ENCODE peak calls at places on chromosomes 7 and 10, in six cellular contexts. One of them, this sample, is unnamed.

GRCh38 chr7:117172283-117172682 is 150.6 kb downstream of the WNT2 start:
- DNase-seq in cardiac muscle cell: no peak
- DNase-seq in lower leg skin: no peak
- DNase-seq in AG10803: no peak
- DNase-seq in IMR-90: peak
- DNase-seq in stomach: no peak
- DNase-seq in this sample: no peak

GRCh38 chr10:79137826-79138225 is 69.1 kb downstream of the ZMIZ1 start:
- DNase-seq in cardiac muscle cell: peak
- DNase-seq in lower leg skin: no peak
- DNase-seq in AG10803: peak
- DNase-seq in IMR-90: peak
- DNase-seq in stomach: no peak
- DNase-seq in this sample: no peak

GRCh38 chr7:121313220-121313792 is 15.5 kb upstream of the WNT16 start:
- DNase-seq in cardiac muscle cell: no peak
- DNase-seq in lower leg skin: peak
- DNase-seq in AG10803: no peak
- DNase-seq in IMR-90: no peak
- DNase-seq in stomach: no peak
- DNase-seq in this sample: no peak

GRCh38 chr7:3552499-3552898 is 251.4 kb downstream of the SDK1 start:
- DNase-seq in cardiac muscle cell: no peak
- DNase-seq in lower leg skin: no peak
- DNase-seq in AG10803: no peak
- DNase-seq in IMR-90: peak
- DNase-seq in stomach: no peak
- DNase-seq in this sample: no peak

GRCh38 chr10:109126016-109126415 is 797.3 kb downstream of the XPNPEP1 start:
- DNase-seq in cardiac muscle cell: no peak
- DNase-seq in lower leg skin: no peak
- DNase-seq in AG10803: no peak
- DNase-seq in IMR-90: no peak
- DNase-seq in stomach: no peak
- DNase-seq in this sample: no peak

GRCh38 chr7:40099837-40100236 is 34.6 kb downstream of the MPLKIP start:
- DNase-seq in cardiac muscle cell: no peak
- DNase-seq in lower leg skin: no peak
- DNase-seq in AG10803: peak
- DNase-seq in IMR-90: no peak
- DNase-seq in stomach: no peak
- DNase-seq in this sample: no peak

GRCh38 chr10:78937388-78937787 is 131.4 kb upstream of the ZMIZ1 start:
- DNase-seq in cardiac muscle cell: peak
- DNase-seq in lower leg skin: no peak
- DNase-seq in AG10803: no peak
- DNase-seq in IMR-90: no peak
- DNase-seq in stomach: no peak
- DNase-seq in this sample: no peak

GRCh38 chr7:157539521-157539920 is 202.7 kb downstream of the DNAJB6 start:
- DNase-seq in cardiac muscle cell: no peak
- DNase-seq in lower leg skin: no peak
- DNase-seq in AG10803: no peak
- DNase-seq in IMR-90: no peak
- DNase-seq in stomach: no peak
- DNase-seq in this sample: no peak

GRCh38 chr10:17200885-17201164 is 647 bp downstream of the TRDMT1 start:
- DNase-seq in cardiac muscle cell: peak
- DNase-seq in lower leg skin: peak
- DNase-seq in AG10803: peak
- DNase-seq in IMR-90: peak
- DNase-seq in stomach: peak
- DNase-seq in this sample: no peak

GRCh38 chr10:133400624-133401424 is 6.9 kb downstream of the MTG1 start:
- DNase-seq in cardiac muscle cell: no peak
- DNase-seq in lower leg skin: peak
- DNase-seq in AG10803: no peak
- DNase-seq in IMR-90: no peak
- DNase-seq in stomach: peak
- DNase-seq in this sample: no peak

GRCh38 chr7:135661311-135662122 is 797 bp upstream of the STMP1 start:
- DNase-seq in cardiac muscle cell: no peak
- DNase-seq in lower leg skin: no peak
- DNase-seq in AG10803: no peak
- DNase-seq in IMR-90: no peak
- DNase-seq in stomach: peak
- DNase-seq in this sample: no peak

GRCh38 chr10:48655426-48656240 is 29.0 kb upstream of the WDFY4 start:
- DNase-seq in cardiac muscle cell: peak
- DNase-seq in lower leg skin: no peak
- DNase-seq in AG10803: peak
- DNase-seq in IMR-90: peak
- DNase-seq in stomach: peak
- DNase-seq in this sample: no peak

GRCh38 chr10:132329565-132330485 is 2.2 kb upstream of the LRRC27 start:
- DNase-seq in cardiac muscle cell: peak
- DNase-seq in lower leg skin: no peak
- DNase-seq in AG10803: peak
- DNase-seq in IMR-90: peak
- DNase-seq in stomach: no peak
- DNase-seq in this sample: no peak

GRCh38 chr10:132331259-132331955 is 586 bp upstream of the LRRC27 start:
- DNase-seq in cardiac muscle cell: no peak
- DNase-seq in lower leg skin: no peak
- DNase-seq in AG10803: no peak
- DNase-seq in IMR-90: no peak
- DNase-seq in stomach: no peak
- DNase-seq in this sample: no peak

GRCh38 chr10:132331956-132332749 is at the start of gene LRRC27:
- DNase-seq in cardiac muscle cell: peak
- DNase-seq in lower leg skin: peak
- DNase-seq in AG10803: peak
- DNase-seq in IMR-90: peak
- DNase-seq in stomach: peak
- DNase-seq in this sample: peak

GRCh38 chr10:132328738-132329137 is 3.3 kb upstream of the LRRC27 start:
- DNase-seq in cardiac muscle cell: peak
- DNase-seq in lower leg skin: no peak
- DNase-seq in AG10803: no peak
- DNase-seq in IMR-90: no peak
- DNase-seq in stomach: no peak
- DNase-seq in this sample: no peak

GRCh38 chr10:132330486-132330833 is 1.5 kb upstream of the LRRC27 start:
- DNase-seq in cardiac muscle cell: no peak
- DNase-seq in lower leg skin: no peak
- DNase-seq in AG10803: no peak
- DNase-seq in IMR-90: no peak
- DNase-seq in stomach: no peak
- DNase-seq in this sample: no peak
- H3K4me3 ChIP-seq in cardiac muscle cell: peak
- H3K4me3 ChIP-seq in lower leg skin: no peak
- H3K4me3 ChIP-seq in AG10803: peak
- H3K4me3 ChIP-seq in IMR-90: peak
- H3K4me3 ChIP-seq in stomach: peak
- H3K4me3 ChIP-seq in this sample: no peak

GRCh38 chr10:24849537-24850299 is 102.7 kb downstream of the PRTFDC1 start:
- DNase-seq in cardiac muscle cell: no peak
- DNase-seq in lower leg skin: no peak
- DNase-seq in AG10803: no peak
- DNase-seq in IMR-90: no peak
- DNase-seq in stomach: no peak
- DNase-seq in this sample: no peak
- H3K4me3 ChIP-seq in cardiac muscle cell: no peak
- H3K4me3 ChIP-seq in lower leg skin: no peak
- H3K4me3 ChIP-seq in AG10803: no peak
- H3K4me3 ChIP-seq in IMR-90: no peak
- H3K4me3 ChIP-seq in stomach: peak
- H3K4me3 ChIP-seq in this sample: no peak

GRCh38 chr10:84212015-84212414 is 13.3 kb downstream of the LRIT2 start:
- DNase-seq in cardiac muscle cell: no peak
- DNase-seq in lower leg skin: no peak
- DNase-seq in AG10803: no peak
- DNase-seq in IMR-90: no peak
- DNase-seq in stomach: no peak
- DNase-seq in this sample: no peak

GRCh38 chr10:84216834-84217233 is 8.5 kb downstream of the LRIT2 start:
- DNase-seq in cardiac muscle cell: no peak
- DNase-seq in lower leg skin: no peak
- DNase-seq in AG10803: no peak
- DNase-seq in IMR-90: no peak
- DNase-seq in stomach: no peak
- DNase-seq in this sample: no peak

GRCh38 chr10:84214046-84214572 is 11.2 kb downstream of the LRIT2 start:
- DNase-seq in cardiac muscle cell: no peak
- DNase-seq in lower leg skin: no peak
- DNase-seq in AG10803: no peak
- DNase-seq in IMR-90: no peak
- DNase-seq in stomach: no peak
- DNase-seq in this sample: no peak

GRCh38 chr10:84213076-84213475 is 12.3 kb downstream of the LRIT2 start:
- DNase-seq in cardiac muscle cell: no peak
- DNase-seq in lower leg skin: no peak
- DNase-seq in AG10803: no peak
- DNase-seq in IMR-90: no peak
- DNase-seq in stomach: no peak
- DNase-seq in this sample: no peak

DNA sequence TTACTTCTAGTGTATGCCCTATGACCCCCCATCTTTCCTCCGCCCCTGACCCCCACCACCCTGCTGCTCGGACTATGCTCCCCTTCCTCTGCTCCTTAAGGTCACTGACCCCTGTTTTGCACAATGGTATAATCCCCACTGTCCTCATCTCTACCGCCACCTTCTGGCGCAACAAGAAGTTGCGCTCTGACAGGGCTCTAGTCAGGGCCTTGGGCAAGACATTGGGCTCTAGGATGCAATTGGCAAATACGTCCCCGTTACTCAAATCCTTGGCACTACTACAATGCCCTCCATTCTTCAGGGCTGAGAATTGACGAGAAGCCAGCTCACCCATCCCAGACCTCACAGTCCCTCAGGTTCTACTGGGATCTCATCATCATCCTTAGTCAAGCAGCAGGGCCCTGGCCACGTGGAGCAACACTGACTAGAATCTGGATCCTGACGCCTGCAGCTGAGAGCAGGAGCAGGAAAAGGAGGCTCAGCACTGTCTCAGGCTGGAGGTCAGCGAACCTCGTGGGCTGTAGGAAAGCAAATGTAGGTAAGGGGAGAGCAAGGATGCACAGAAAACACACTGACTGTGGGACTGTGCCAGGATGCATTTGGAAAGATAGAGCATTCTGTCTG is 10.6 kb downstream of the LRIT2 start:
- DNase-seq in cardiac muscle cell: peak
- DNase-seq in lower leg skin: no peak
- DNase-seq in AG10803: no peak
- DNase-seq in IMR-90: no peak
- DNase-seq in stomach: no peak
- DNase-seq in this sample: peak
- H3K4me3 ChIP-seq in cardiac muscle cell: no peak
- H3K4me3 ChIP-seq in lower leg skin: no peak
- H3K4me3 ChIP-seq in AG10803: no peak
- H3K4me3 ChIP-seq in IMR-90: no peak
- H3K4me3 ChIP-seq in stomach: no peak
- H3K4me3 ChIP-seq in this sample: no peak

DNA sequence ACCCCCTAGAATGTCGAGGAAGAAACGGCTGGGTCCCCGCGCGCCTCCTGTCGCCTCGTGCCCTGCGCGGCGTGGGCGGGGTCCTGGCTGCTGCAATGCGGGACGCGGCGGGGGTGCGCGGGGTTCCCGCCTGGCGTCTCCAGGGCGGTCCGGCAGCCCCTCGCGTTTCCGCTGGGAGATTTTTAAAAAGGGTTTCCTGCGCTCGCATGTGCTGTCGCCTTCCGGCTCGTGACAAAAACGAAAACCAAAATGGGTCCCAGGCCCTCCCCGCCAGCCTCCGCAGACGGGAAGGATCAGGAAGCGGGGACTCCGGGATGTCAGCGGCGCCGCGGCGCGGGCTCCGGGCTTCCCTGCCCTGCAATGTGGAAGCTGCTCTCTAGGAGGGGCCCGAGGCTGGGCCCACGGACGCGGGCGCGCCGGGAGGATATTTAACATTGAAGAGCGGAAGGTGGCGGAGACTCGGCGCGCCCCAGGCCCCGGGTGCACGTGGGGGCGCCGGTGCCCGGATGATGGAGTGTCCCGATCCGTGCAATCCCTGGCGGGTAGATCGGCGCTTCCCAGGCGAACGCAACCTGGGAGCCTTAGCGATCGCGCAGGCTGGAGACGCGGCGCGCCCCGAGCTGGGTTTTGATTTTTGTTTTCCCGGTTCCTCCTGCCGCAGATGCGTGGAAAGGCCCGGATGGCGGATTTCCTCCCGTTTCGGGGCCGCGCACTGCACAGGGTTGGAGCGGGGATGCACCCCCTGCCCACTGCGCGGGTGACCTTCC is 1.0 kb downstream of the PFKP start:
- DNase-seq in cardiac muscle cell: peak
- DNase-seq in lower leg skin: peak
- DNase-seq in AG10803: peak
- DNase-seq in IMR-90: peak
- DNase-seq in stomach: peak
- DNase-seq in this sample: no peak
- H3K4me3 ChIP-seq in cardiac muscle cell: peak
- H3K4me3 ChIP-seq in lower leg skin: peak
- H3K4me3 ChIP-seq in AG10803: peak
- H3K4me3 ChIP-seq in IMR-90: peak
- H3K4me3 ChIP-seq in stomach: peak
- H3K4me3 ChIP-seq in this sample: peak

DNA sequence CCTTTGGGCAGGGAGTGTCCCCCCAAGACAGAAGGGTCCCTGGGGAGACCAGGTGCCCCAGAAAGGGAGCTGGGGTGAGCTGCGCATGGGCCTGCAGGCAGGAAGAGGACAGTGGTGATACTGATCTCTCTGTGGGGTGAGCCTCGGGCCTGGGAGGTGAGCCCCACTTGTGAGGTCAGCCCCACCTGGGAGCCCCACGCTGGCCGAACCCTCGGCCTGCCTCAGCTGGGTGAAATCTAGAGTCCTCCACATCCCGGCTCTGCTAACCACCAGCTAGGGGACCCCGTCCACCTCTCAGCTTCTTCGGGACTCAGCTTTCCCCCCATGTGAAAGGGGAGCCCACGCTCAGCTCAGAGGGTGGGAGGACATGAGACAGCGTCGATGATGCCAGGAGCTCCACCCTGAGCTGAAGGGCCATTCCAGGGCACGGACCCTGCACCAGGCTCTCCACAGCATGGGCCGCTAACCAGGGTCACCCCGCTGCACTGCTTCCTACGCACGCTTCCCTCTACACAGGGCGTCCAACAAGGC is 48.8 kb downstream of the CAMK2B start:
- DNase-seq in cardiac muscle cell: no peak
- DNase-seq in lower leg skin: no peak
- DNase-seq in AG10803: no peak
- DNase-seq in IMR-90: no peak
- DNase-seq in stomach: no peak
- DNase-seq in this sample: no peak
- H3K4me3 ChIP-seq in cardiac muscle cell: peak
- H3K4me3 ChIP-seq in lower leg skin: no peak
- H3K4me3 ChIP-seq in AG10803: no peak
- H3K4me3 ChIP-seq in IMR-90: no peak
- H3K4me3 ChIP-seq in stomach: no peak
- H3K4me3 ChIP-seq in this sample: no peak

GRCh38 chr7:64990216-64990615 is 620 bp downstream of the ZNF117 start:
- DNase-seq in cardiac muscle cell: no peak
- DNase-seq in lower leg skin: no peak
- DNase-seq in AG10803: no peak
- DNase-seq in IMR-90: no peak
- DNase-seq in stomach: no peak
- DNase-seq in this sample: no peak
- H3K4me3 ChIP-seq in cardiac muscle cell: no peak
- H3K4me3 ChIP-seq in lower leg skin: no peak
- H3K4me3 ChIP-seq in AG10803: no peak
- H3K4me3 ChIP-seq in IMR-90: no peak
- H3K4me3 ChIP-seq in stomach: no peak
- H3K4me3 ChIP-seq in this sample: no peak